ENCODE peak calls at places on chromosomes 11 and 22, in four cellular contexts. One of them, this sample, is unnamed.

GRCh38 chr11:8329961-8330361 is 66.3 kb upstream of the LMO1 start:
- DNase-seq in BE2C: no peak
- DNase-seq in sigmoid colon: no peak
- DNase-seq in fibroblast of mammary gland: no peak
- DNase-seq in this sample: no peak

GRCh38 chr11:6307879-6308278 is 12.4 kb downstream of the CAVIN3 start:
- DNase-seq in BE2C: no peak
- DNase-seq in sigmoid colon: no peak
- DNase-seq in fibroblast of mammary gland: peak
- DNase-seq in this sample: peak

GRCh38 chr11:129743029-129743846 is 72.4 kb upstream of the TMEM45B start:
- DNase-seq in BE2C: no peak
- DNase-seq in sigmoid colon: no peak
- DNase-seq in fibroblast of mammary gland: no peak
- DNase-seq in this sample: no peak

GRCh38 chr11:65454311-65454695 is 31.7 kb downstream of the NEAT1 start:
- DNase-seq in BE2C: no peak
- DNase-seq in sigmoid colon: peak
- DNase-seq in fibroblast of mammary gland: peak
- DNase-seq in this sample: peak

GRCh38 chr22:45638834-45639746 is 32.5 kb upstream of the ATXN10 start:
- DNase-seq in BE2C: no peak
- DNase-seq in sigmoid colon: peak
- DNase-seq in fibroblast of mammary gland: peak
- DNase-seq in this sample: peak

GRCh38 chr11:67056640-67057409 is at the start of gene RHOD:
- DNase-seq in BE2C: no peak
- DNase-seq in sigmoid colon: no peak
- DNase-seq in fibroblast of mammary gland: no peak
- DNase-seq in this sample: no peak

GRCh38 chr11:87036756-87037449 is 831 bp upstream of the TMEM135 start:
- DNase-seq in BE2C: peak
- DNase-seq in sigmoid colon: no peak
- DNase-seq in fibroblast of mammary gland: no peak
- DNase-seq in this sample: no peak

GRCh38 chr11:130801287-130802146 is 114.8 kb downstream of the SNX19 start:
- DNase-seq in BE2C: no peak
- DNase-seq in sigmoid colon: no peak
- DNase-seq in fibroblast of mammary gland: peak
- DNase-seq in this sample: peak

GRCh38 chr11:76723548-76723947 is 53.0 kb upstream of the LRRC32 start:
- DNase-seq in BE2C: no peak
- DNase-seq in sigmoid colon: peak
- DNase-seq in fibroblast of mammary gland: no peak
- DNase-seq in this sample: no peak

GRCh38 chr22:26669060-26669481 is 11.7 kb downstream of the MIAT start:
- DNase-seq in BE2C: peak
- DNase-seq in sigmoid colon: no peak
- DNase-seq in fibroblast of mammary gland: peak
- DNase-seq in this sample: peak

GRCh38 chr22:45296628-45297297 is 12.0 kb downstream of the UPK3A start:
- DNase-seq in BE2C: no peak
- DNase-seq in sigmoid colon: no peak
- DNase-seq in fibroblast of mammary gland: no peak
- DNase-seq in this sample: no peak

GRCh38 chr22:19146215-19146968 is 1.9 kb upstream of the ESS2 start:
- DNase-seq in BE2C: no peak
- DNase-seq in sigmoid colon: no peak
- DNase-seq in fibroblast of mammary gland: no peak
- DNase-seq in this sample: no peak

GRCh38 chr22:19143967-19144400 is 467 bp downstream of the ESS2 start:
- DNase-seq in BE2C: no peak
- DNase-seq in sigmoid colon: no peak
- DNase-seq in fibroblast of mammary gland: no peak
- DNase-seq in this sample: no peak

GRCh38 chr22:19142394-19142793 is 2.1 kb downstream of the ESS2 start:
- DNase-seq in BE2C: no peak
- DNase-seq in sigmoid colon: no peak
- DNase-seq in fibroblast of mammary gland: no peak
- DNase-seq in this sample: no peak

GRCh38 chr22:19139974-19140373 is 4.5 kb downstream of the ESS2 start:
- DNase-seq in BE2C: no peak
- DNase-seq in sigmoid colon: no peak
- DNase-seq in fibroblast of mammary gland: no peak
- DNase-seq in this sample: no peak

DNA sequence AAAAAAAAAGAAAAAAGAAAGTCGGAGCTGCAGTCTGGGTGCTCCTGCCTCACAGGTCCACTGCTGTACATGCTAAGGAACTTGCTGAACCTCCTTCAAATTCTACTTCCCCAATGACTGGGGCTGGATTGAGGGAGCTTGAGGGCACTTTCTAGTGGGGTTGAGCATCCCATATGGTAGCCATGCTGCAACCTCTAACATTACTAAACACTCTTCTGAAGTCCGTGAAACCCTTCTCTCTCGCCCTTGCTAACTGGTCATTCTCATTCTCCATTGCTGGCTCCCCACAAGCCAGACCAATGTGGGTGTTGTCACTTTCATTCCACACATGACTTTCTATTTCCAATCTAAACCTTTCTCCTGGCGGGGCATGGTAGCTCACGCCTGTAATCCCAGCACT is 1.2 kb downstream of the ESS2 start:
- DNase-seq in BE2C: no peak
- DNase-seq in sigmoid colon: no peak
- DNase-seq in fibroblast of mammary gland: no peak
- DNase-seq in this sample: no peak
- H3K4me3 ChIP-seq in BE2C: peak
- H3K4me3 ChIP-seq in sigmoid colon: no peak
- H3K4me3 ChIP-seq in fibroblast of mammary gland: no peak
- H3K4me3 ChIP-seq in this sample: no peak

GRCh38 chr11:70159612-70160570 is 43.2 kb upstream of the FADD start:
- DNase-seq in BE2C: no peak
- DNase-seq in sigmoid colon: no peak
- DNase-seq in fibroblast of mammary gland: peak
- DNase-seq in this sample: peak

GRCh38 chr11:70155386-70155785 is 47.7 kb upstream of the FADD start:
- DNase-seq in BE2C: no peak
- DNase-seq in sigmoid colon: no peak
- DNase-seq in fibroblast of mammary gland: no peak
- DNase-seq in this sample: no peak

GRCh38 chr11:70156291-70157037 is 46.6 kb upstream of the FADD start:
- DNase-seq in BE2C: no peak
- DNase-seq in sigmoid colon: no peak
- DNase-seq in fibroblast of mammary gland: no peak
- DNase-seq in this sample: no peak

GRCh38 chr11:70158757-70159389 is 44.2 kb upstream of the FADD start:
- DNase-seq in BE2C: no peak
- DNase-seq in sigmoid colon: no peak
- DNase-seq in fibroblast of mammary gland: no peak
- DNase-seq in this sample: no peak

GRCh38 chr11:70158201-70158600 is 44.9 kb upstream of the FADD start:
- DNase-seq in BE2C: no peak
- DNase-seq in sigmoid colon: no peak
- DNase-seq in fibroblast of mammary gland: no peak
- DNase-seq in this sample: peak
- TF ChIP-seq CTCF in BE2C: no peak
- TF ChIP-seq CTCF in sigmoid colon: no peak
- TF ChIP-seq CTCF in fibroblast of mammary gland: peak
- TF ChIP-seq CTCF in this sample: peak

DNA sequence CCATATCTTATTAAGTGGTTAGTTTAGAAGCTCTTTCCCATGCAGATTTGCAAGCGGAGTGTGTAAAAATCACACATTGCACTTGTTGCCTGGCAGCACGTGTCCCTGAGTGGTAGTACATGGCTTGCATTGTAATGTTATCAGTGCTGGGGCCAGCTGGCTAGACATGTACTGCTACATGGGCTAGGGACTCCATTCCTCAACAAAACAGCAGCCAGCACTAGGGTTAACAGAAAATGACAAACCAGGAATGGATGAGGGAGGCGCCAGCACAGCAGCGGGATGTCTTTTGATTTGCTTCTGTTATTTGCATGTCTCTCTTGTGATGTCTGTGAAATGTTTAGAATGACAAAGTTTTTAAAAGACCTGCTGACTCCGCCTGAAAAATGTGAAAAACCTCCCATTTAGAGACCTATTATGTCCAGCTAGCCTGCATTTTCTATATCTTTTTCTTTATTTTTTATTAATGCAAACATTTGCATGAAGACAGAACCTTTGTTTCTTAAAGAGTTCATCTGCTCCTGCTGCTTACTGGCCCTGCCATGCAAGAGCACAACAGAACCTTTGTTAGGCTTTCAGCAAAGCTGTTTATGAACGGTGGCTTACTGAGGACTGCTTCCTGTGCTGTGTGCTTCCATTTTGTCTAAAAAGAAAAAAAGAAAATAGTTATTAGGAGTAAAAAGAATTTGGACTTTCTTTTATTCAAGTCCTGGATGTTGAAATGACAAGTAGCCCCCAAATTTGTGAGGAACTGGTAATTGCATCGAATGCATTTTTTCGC is 40.7 kb downstream of the CSTPP1 start:
- DNase-seq in BE2C: no peak
- DNase-seq in sigmoid colon: no peak
- DNase-seq in fibroblast of mammary gland: no peak
- DNase-seq in this sample: peak
- H3K4me3 ChIP-seq in BE2C: no peak
- H3K4me3 ChIP-seq in sigmoid colon: no peak
- H3K4me3 ChIP-seq in fibroblast of mammary gland: no peak
- H3K4me3 ChIP-seq in this sample: no peak

DNA sequence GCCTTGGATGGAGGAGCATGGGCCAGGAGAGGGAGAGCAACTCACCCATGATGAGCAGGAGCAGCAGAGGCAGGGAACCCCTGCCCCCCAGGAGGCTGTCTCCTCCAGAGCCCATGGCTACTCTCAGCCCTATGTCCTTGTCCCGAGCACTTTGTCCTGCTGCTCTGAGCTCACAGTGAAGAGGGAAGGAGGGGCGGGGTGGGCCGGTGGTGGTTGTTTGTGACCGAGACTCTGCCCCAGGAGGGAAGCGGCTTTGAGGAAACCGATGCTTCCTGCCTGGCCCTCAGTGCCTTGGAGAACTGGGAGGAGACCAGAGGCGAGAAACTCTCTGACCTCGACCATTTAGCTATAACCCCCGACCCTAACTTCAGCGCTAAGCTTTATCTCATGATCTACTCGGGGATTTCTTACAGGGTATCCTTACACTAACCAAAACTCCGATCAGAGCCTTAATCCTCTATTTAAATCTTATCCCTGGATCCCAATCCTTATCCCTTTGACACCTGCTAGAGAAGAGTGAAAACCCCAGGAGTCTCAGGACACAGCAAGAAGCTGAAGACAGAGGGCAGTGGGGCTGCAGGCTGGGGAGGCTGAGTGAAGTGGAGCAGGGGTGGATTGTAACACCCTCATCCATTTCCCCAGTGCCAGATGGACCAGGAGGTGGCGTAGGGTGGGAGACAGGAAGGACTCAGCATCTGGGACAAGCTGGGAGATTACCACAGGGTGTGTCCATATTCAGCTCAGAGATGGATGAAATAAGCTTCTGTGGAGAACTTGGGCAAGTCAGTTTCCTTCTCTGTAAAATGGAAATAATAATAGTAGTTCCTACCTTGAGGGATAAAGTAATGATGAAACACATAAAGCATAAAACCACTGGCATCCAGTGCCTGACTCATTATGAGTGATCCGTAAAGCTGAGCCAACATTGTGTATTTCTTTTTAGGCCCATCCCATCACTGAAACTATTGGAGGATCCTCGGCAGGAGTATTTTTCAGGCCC is at the start of gene ROBO4:
- DNase-seq in BE2C: no peak
- DNase-seq in sigmoid colon: peak
- DNase-seq in fibroblast of mammary gland: peak
- DNase-seq in this sample: peak
- TF ChIP-seq CTCF in BE2C: no peak
- TF ChIP-seq CTCF in sigmoid colon: no peak
- TF ChIP-seq CTCF in fibroblast of mammary gland: peak
- TF ChIP-seq CTCF in this sample: peak

GRCh38 chr22:37546436-37547248 is 13.6 kb upstream of the CDC42EP1 start:
- DNase-seq in BE2C: no peak
- DNase-seq in sigmoid colon: peak
- DNase-seq in fibroblast of mammary gland: peak
- DNase-seq in this sample: peak

GRCh38 chr22:37542959-37543358 is 17.3 kb upstream of the CDC42EP1 start:
- DNase-seq in BE2C: no peak
- DNase-seq in sigmoid colon: no peak
- DNase-seq in fibroblast of mammary gland: no peak
- DNase-seq in this sample: no peak

GRCh38 chr22:37547249-37547741 is 13.0 kb upstream of the CDC42EP1 start:
- DNase-seq in BE2C: no peak
- DNase-seq in sigmoid colon: no peak
- DNase-seq in fibroblast of mammary gland: no peak
- DNase-seq in this sample: no peak

GRCh38 chr22:37544955-37545702 is 15.2 kb upstream of the CDC42EP1 start:
- DNase-seq in BE2C: peak
- DNase-seq in sigmoid colon: peak
- DNase-seq in fibroblast of mammary gland: peak
- DNase-seq in this sample: peak

DNA sequence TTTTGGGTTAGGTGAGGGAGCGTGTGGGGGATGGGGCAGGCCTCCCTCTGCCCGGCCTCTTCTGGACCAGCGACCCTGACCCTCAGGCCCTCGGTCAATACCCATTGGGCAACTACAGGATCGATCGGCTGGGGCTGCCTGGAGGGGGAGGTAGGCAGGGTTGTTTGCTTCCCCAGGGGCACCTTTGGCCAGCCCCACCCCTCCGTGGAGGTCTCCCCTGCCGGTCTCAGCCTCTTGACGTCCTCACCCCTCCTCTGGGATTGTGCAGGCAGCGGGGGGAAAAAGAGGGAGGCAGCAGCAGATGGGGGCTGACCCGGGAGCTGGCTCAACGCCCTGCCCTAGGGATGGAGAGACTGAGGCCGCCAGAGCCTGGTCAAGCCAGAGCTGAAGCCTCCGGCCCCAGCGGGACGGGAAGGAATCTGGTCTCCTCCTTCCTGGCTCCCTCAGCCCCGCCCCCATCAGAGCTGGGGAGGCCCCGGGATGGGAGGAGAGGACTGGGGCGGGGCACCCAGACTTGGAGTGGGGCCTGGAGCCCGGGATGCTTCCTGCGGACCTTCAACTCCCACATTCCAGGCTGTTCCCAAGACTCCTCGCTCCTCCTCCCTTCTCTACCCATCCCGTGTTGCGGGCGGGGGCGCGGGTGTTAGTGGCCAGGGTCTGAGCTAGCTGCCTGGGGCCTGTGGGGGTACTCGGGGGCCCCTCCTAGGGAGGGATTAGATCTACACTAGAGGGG is 14.4 kb upstream of the CDC42EP1 start:
- DNase-seq in BE2C: no peak
- DNase-seq in sigmoid colon: peak
- DNase-seq in fibroblast of mammary gland: peak
- DNase-seq in this sample: peak
- H3K4me3 ChIP-seq in BE2C: no peak
- H3K4me3 ChIP-seq in sigmoid colon: peak
- H3K4me3 ChIP-seq in fibroblast of mammary gland: peak
- H3K4me3 ChIP-seq in this sample: peak

GRCh38 chr11:44658451-44658850 is 68.3 kb upstream of the TSPAN18 start:
- DNase-seq in BE2C: peak
- DNase-seq in sigmoid colon: no peak
- DNase-seq in fibroblast of mammary gland: no peak
- DNase-seq in this sample: no peak
- TF ChIP-seq CTCF in BE2C: peak
- TF ChIP-seq CTCF in sigmoid colon: no peak
- TF ChIP-seq CTCF in fibroblast of mammary gland: no peak
- TF ChIP-seq CTCF in this sample: peak

GRCh38 chr11:13561860-13562259 is 66.1 kb upstream of the PTH start:
- DNase-seq in BE2C: no peak
- DNase-seq in sigmoid colon: no peak
- DNase-seq in fibroblast of mammary gland: no peak
- DNase-seq in this sample: no peak
- H3K4me3 ChIP-seq in BE2C: no peak
- H3K4me3 ChIP-seq in sigmoid colon: no peak
- H3K4me3 ChIP-seq in fibroblast of mammary gland: no peak
- H3K4me3 ChIP-seq in this sample: no peak

This sample was measured in astrocyte of the spinal cord.